ENCODE peak calls at places on chromosomes 6 and 20, in ten cellular contexts. H is breast epithelium; R is cardiac muscle cell; N is cardiac fibroblast; J is OCI-LY7; K is GM12865; W is effector memory CD4-positive, alpha-beta T cell; O is HCT116; P is MG63; M is right cardiac atrium. F is an unnamed sample.

GRCh38 chr20:34571753-34572152 is 13.2 kb downstream of the MAP1LC3A start:
- DNase-seq in H (no peak), R (no peak), N (no peak), J (no peak), K (no peak), W (no peak), O (no peak), P (no peak), M (peak), F (no peak)

GRCh38 chr6:43829470-43829869 is 59.5 kb downstream of the VEGFA start:
- DNase-seq in H (no peak), R (no peak), N (no peak), J (no peak), K (no peak), W (no peak), O (no peak), P (no peak), M (no peak), F (no peak)

GRCh38 chr6:100433726-100434435 is 30.8 kb downstream of the SIM1 start:
- DNase-seq in H (no peak), R (no peak), N (no peak), J (no peak), K (no peak), W (no peak), O (no peak), P (no peak), M (no peak), F (no peak)

GRCh38 chr6:40755749-40756452 is 168.7 kb upstream of the LRFN2 start:
- DNase-seq in H (no peak), R (no peak), N (no peak), J (peak), K (no peak), W (no peak), O (no peak), P (peak), M (no peak), F (no peak)

GRCh38 chr20:40519928-40520327 is 169.1 kb downstream of the MAFB start:
- DNase-seq in H (no peak), R (no peak), N (no peak), J (no peak), K (no peak), W (no peak), O (no peak), P (no peak), M (no peak), F (no peak)

GRCh38 chr20:3046677-3047462 is 1.0 kb downstream of the MRPS26 start:
- DNase-seq in H (no peak), R (no peak), N (no peak), J (peak), K (peak), W (no peak), O (peak), P (no peak), M (no peak), F (no peak)

GRCh38 chr6:160226118-160226541 is 32.5 kb downstream of the SLC22A2 start:
- DNase-seq in H (no peak), R (no peak), N (peak), J (no peak), K (peak), W (no peak), O (no peak), P (no peak), M (no peak), F (no peak)

GRCh38 chr6:76810286-76810685 is 653.0 kb downstream of the HTR1B start:
- DNase-seq in H (no peak), R (no peak), N (no peak), J (no peak), K (no peak), W (no peak), O (no peak), P (no peak), M (no peak), F (no peak)

GRCh38 chr20:53609501-53610445 is 16.1 kb upstream of the ZNF217 start:
- DNase-seq in H (no peak), R (no peak), N (peak), J (peak), K (peak), W (peak), O (no peak), P (peak), M (peak), F (peak)

GRCh38 chr6:88963139-88964090 is at the start of gene RNGTT:
- DNase-seq in H (peak), R (peak), N (peak), J (peak), K (peak), W (peak), O (peak), P (peak), M (peak), F (peak)

GRCh38 chr6:137291441-137291840 is 72.3 kb upstream of the IFNGR1 start:
- DNase-seq in H (no peak), R (no peak), N (peak), J (no peak), K (peak), W (no peak), O (no peak), P (no peak), M (no peak), F (peak)

GRCh38 chr6:1393641-1394283 is 4.4 kb downstream of the FOXF2 start:
- DNase-seq in H (no peak), R (no peak), N (no peak), J (no peak), K (no peak), W (no peak), O (no peak), P (no peak), M (no peak), F (no peak)

GRCh38 chr6:12298017-12298958 is 8.1 kb downstream of the EDN1 start:
- DNase-seq in H (no peak), R (no peak), N (peak), J (no peak), K (no peak), W (no peak), O (no peak), P (no peak), M (no peak), F (no peak)

GRCh38 chr20:49426873-49427272 is 55.6 kb downstream of the KCNB1 start:
- DNase-seq in H (no peak), R (no peak), N (no peak), J (no peak), K (no peak), W (no peak), O (no peak), P (peak), M (no peak), F (no peak)

GRCh38 chr6:29976588-29977424 is 34.5 kb downstream of the HLA-A start:
- DNase-seq in H (peak), R (peak), N (peak), J (peak), K (peak), W (peak), O (peak), P (peak), M (peak), F (no peak)

GRCh38 chr6:108200631-108201030 is 34.8 kb downstream of the NR2E1 start:
- DNase-seq in H (no peak), R (no peak), N (no peak), J (no peak), K (no peak), W (no peak), O (peak), P (peak), M (no peak), F (no peak)

GRCh38 chr6:89298680-89299450 is 16.2 kb downstream of the GABRR2 start:
- DNase-seq in H (no peak), R (no peak), N (peak), J (no peak), K (peak), W (peak), O (peak), P (peak), M (no peak), F (peak)

GRCh38 chr20:33796263-33796906 is 14.8 kb upstream of the CHMP4B start:
- DNase-seq in H (peak), R (no peak), N (no peak), J (no peak), K (no peak), W (no peak), O (peak), P (no peak), M (no peak), F (no peak)

GRCh38 chr6:27977387-27977786 is 20.3 kb downstream of the OR2B6 start:
- DNase-seq in H (no peak), R (no peak), N (no peak), J (no peak), K (no peak), W (no peak), O (no peak), P (no peak), M (no peak), F (no peak)

GRCh38 chr20:3839328-3839727 is 7.3 kb upstream of the MAVS start:
- DNase-seq in H (no peak), R (no peak), N (peak), J (no peak), K (peak), W (no peak), O (no peak), P (no peak), M (no peak), F (peak)

GRCh38 chr6:73675466-73676098 is 20.4 kb upstream of the CD109 start:
- DNase-seq in H (peak), R (peak), N (peak), J (peak), K (peak), W (peak), O (peak), P (peak), M (no peak), F (no peak)

GRCh38 chr20:1702288-1702687 is 44.7 kb upstream of the SIRPG start:
- DNase-seq in H (no peak), R (no peak), N (peak), J (no peak), K (no peak), W (no peak), O (no peak), P (no peak), M (no peak), F (peak)

GRCh38 chr6:98695076-98695816 is 139.1 kb upstream of the POU3F2 start:
- DNase-seq in H (no peak), R (no peak), N (no peak), J (no peak), K (no peak), W (no peak), O (no peak), P (no peak), M (peak), F (no peak)

GRCh38 chr6:105794870-105795269 is 291.3 kb upstream of the PRDM1 start:
- DNase-seq in H (no peak), R (no peak), N (no peak), J (peak), K (no peak), W (no peak), O (no peak), P (no peak), M (no peak), F (no peak)

GRCh38 chr6:37711331-37711924 is 13.7 kb upstream of the MDGA1 start:
- DNase-seq in H (no peak), R (no peak), N (no peak), J (no peak), K (no peak), W (no peak), O (no peak), P (no peak), M (no peak), F (no peak)

DNA sequence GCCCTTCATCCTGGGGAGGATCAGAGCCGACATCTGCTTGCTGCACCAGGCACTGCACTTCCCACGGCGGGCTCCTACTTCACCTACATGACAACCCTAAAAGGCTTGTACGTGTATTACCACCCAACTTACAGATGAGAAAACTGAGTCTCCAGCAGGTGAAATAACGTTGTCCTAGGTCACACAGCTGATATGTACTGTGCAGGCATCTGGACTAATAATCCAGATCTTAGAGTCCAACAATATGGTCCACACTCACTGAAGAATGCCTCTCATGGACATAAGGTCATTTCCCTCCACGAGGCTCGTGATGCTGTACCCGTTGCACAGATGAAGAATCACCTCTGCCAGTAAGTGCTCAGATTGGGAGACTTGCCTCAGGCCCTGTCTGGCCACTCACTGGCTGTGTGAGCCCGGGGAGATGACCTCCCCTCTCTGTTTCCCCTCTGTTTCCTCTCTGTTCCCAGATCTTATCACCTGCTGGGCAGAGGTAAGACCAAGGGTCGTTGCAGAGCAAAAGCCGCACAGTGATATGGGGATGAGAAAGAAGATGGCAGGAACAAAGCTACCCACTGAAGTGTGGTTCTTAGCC is 32.1 kb downstream of the TGM2 start:
- DNase-seq in H (no peak), R (no peak), N (no peak), J (no peak), K (no peak), W (no peak), O (no peak), P (no peak), M (no peak), F (no peak)
- H3K4me3 ChIP-seq in H (no peak), R (no peak), N (no peak), J (no peak), K (no peak), W (no peak), O (no peak), P (no peak), M (no peak), F (no peak)

GRCh38 chr20:37344506-37345338 is 1.2 kb upstream of the SRC start:
- DNase-seq in H (no peak), R (no peak), N (no peak), J (no peak), K (no peak), W (no peak), O (no peak), P (no peak), M (peak), F (no peak)
- H3K4me3 ChIP-seq in H (peak), R (no peak), N (no peak), J (no peak), K (peak), W (peak), O (peak), P (peak), M (no peak), F (peak)

DNA sequence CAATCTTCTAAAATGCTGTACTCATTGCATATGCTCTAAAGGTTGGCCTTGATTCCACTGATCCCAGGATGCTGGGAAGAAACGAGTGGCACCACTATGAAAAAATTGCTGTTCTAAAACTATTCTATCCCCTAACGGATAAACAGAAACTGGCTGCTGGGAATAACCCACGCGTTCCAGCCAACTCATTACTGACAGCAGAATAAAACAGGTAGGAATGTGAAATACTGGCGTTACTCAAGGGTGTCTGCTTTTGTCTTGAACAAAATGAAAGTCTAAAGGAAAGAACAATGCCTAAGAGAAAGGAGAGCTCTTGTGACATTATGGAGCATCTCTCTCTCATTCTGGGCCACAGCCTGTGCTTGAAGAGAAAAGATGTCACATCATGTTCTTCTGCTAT is 26.1 kb downstream of the GPR63 start:
- DNase-seq in H (no peak), R (no peak), N (no peak), J (no peak), K (no peak), W (no peak), O (no peak), P (no peak), M (no peak), F (no peak)
- H3K4me3 ChIP-seq in H (no peak), R (no peak), N (no peak), J (no peak), K (no peak), W (no peak), O (no peak), P (no peak), M (no peak), F (no peak)

GRCh38 chr6:4128072-4128471 is 7.3 kb downstream of the ECI2 start:
- DNase-seq in H (no peak), R (no peak), N (no peak), J (no peak), K (no peak), W (no peak), O (no peak), P (no peak), M (no peak), F (no peak)

GRCh38 chr6:4125500-4125899 is 9.9 kb downstream of the ECI2 start:
- DNase-seq in H (no peak), R (no peak), N (no peak), J (no peak), K (no peak), W (no peak), O (no peak), P (no peak), M (no peak), F (no peak)

GRCh38 chr6:4124361-4124760 is 11.0 kb downstream of the ECI2 start:
- DNase-seq in H (no peak), R (no peak), N (no peak), J (no peak), K (no peak), W (no peak), O (no peak), P (no peak), M (no peak), F (no peak)

GRCh38 chr6:4128748-4129147 is 6.6 kb downstream of the ECI2 start:
- DNase-seq in H (no peak), R (no peak), N (peak), J (no peak), K (no peak), W (no peak), O (no peak), P (no peak), M (no peak), F (no peak)

GRCh38 chr6:4125933-4126864 is 9.2 kb downstream of the ECI2 start:
- DNase-seq in H (no peak), R (no peak), N (peak), J (no peak), K (peak), W (no peak), O (peak), P (peak), M (no peak), F (no peak)
- H3K4me3 ChIP-seq in H (no peak), R (no peak), N (no peak), J (no peak), K (no peak), W (no peak), O (no peak), P (no peak), M (no peak), F (no peak)

GRCh38 chr6:151025076-151025475 is 159.6 kb downstream of the MTHFD1L start:
- DNase-seq in H (no peak), R (no peak), N (no peak), J (no peak), K (no peak), W (no peak), O (no peak), P (no peak), M (no peak), F (no peak)

GRCh38 chr6:151026021-151026663 is 160.6 kb downstream of the MTHFD1L start:
- DNase-seq in H (no peak), R (no peak), N (no peak), J (no peak), K (no peak), W (no peak), O (no peak), P (no peak), M (no peak), F (no peak)

GRCh38 chr6:151023346-151023745 is 157.8 kb downstream of the MTHFD1L start:
- DNase-seq in H (no peak), R (no peak), N (no peak), J (no peak), K (no peak), W (no peak), O (no peak), P (no peak), M (no peak), F (no peak)

GRCh38 chr6:151022492-151022891 is 157.0 kb downstream of the MTHFD1L start:
- DNase-seq in H (no peak), R (no peak), N (no peak), J (no peak), K (no peak), W (no peak), O (no peak), P (no peak), M (no peak), F (no peak)

DNA sequence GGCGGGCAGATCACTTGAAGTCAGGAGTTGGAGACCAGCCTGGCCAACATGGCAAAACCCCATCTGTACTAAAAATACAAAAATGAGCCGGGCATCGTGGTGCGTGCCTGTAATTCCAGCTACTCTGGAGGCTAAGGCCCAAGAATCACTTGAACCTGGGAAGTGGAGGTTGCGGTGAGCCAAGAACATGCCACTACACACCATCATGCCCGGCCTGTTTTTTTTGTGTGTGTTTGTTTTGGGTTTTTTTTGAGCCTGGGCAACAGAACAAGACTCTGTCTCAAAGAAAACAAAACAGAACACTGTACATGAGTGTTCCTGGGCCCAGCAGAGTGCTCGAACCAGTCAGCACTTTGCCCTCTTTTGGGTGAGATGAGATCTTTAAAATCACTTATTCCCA is 159.1 kb downstream of the MTHFD1L start:
- DNase-seq in H (no peak), R (no peak), N (no peak), J (no peak), K (no peak), W (no peak), O (no peak), P (no peak), M (no peak), F (no peak)
- H3K4me3 ChIP-seq in H (no peak), R (no peak), N (no peak), J (no peak), K (no peak), W (no peak), O (no peak), P (no peak), M (no peak), F (no peak)

DNA sequence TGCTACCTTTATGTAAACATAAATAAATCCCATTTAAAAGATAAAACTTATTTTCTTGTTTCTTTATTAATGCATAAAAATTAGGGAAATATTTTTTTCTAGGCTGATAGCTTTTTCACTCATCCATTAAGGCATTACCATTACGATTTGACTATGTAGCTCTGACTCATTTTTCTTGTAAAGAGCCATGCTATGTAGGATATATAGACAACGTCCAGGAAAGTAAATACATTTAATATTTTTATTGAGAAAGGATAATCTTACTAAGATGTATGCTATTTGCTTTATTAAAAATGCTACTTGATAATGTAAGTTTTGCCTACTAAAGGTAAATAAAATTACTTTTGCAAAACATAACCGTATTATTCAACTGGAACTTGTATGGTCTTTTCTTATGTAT is 19.2 kb upstream of the KIAA1586 start:
- DNase-seq in H (no peak), R (no peak), N (no peak), J (no peak), K (no peak), W (no peak), O (no peak), P (no peak), M (no peak), F (no peak)
- H3K4me3 ChIP-seq in H (no peak), R (no peak), N (no peak), J (no peak), K (no peak), W (no peak), O (no peak), P (no peak), M (no peak), F (no peak)

GRCh38 chr6:169213814-169214520 is 39.7 kb downstream of the THBS2 start:
- DNase-seq in H (no peak), R (no peak), N (no peak), J (no peak), K (no peak), W (no peak), O (no peak), P (no peak), M (peak), F (no peak)

GRCh38 chr6:169211881-169212280 is 41.8 kb downstream of the THBS2 start:
- DNase-seq in H (no peak), R (no peak), N (no peak), J (no peak), K (no peak), W (no peak), O (no peak), P (no peak), M (no peak), F (no peak)

GRCh38 chr6:169210611-169211010 is 43.0 kb downstream of the THBS2 start:
- DNase-seq in H (no peak), R (no peak), N (no peak), J (no peak), K (no peak), W (no peak), O (no peak), P (no peak), M (no peak), F (no peak)

GRCh38 chr6:169212897-169213813 is 40.5 kb downstream of the THBS2 start:
- DNase-seq in H (peak), R (peak), N (peak), J (peak), K (peak), W (peak), O (peak), P (peak), M (peak), F (peak)

GRCh38 chr6:169212436-169212835 is 41.2 kb downstream of the THBS2 start:
- DNase-seq in H (no peak), R (no peak), N (peak), J (no peak), K (no peak), W (no peak), O (no peak), P (no peak), M (no peak), F (no peak)
- H3K4me3 ChIP-seq in H (peak), R (peak), N (no peak), J (peak), K (peak), W (peak), O (peak), P (no peak), M (peak), F (peak)

F was measured in Jurkat, Clone E6-1.